ENCODE peak calls at places on chromosomes 16 and 17, in seven cellular contexts. S is fibroblast of lung, R is heart right ventricle, K is A549, O is astrocyte, A is left ventricle myocardium inferior, V is heart left ventricle. B is an unnamed sample.

GRCh38 chr16:77246160-77246559 is 47.0 kb downstream of the SYCE1L start:
- DNase-seq in S (no peak), R (no peak), K (no peak), O (no peak), A (no peak), V (no peak), B (no peak)

GRCh38 chr17:7136266-7136877 is 21.8 kb upstream of the ASGR2 start:
- DNase-seq in S (peak; percentile 76), R (peak; percentile 69), K (peak; percentile 72), O (peak; percentile 47), A (peak; percentile 69), V (peak; percentile 89), B (peak; percentile 93)

GRCh38 chr17:48618366-48618896 is 3.3 kb upstream of the HOXB8 start:
- DNase-seq in S (peak; percentile 85), R (peak; percentile 81), K (peak; percentile 97), O (peak; percentile 38), A (peak; percentile 84), V (peak; percentile 91), B (peak; percentile 96)

GRCh38 chr16:83762141-83763024 is 45.4 kb upstream of the HSBP1 start:
- DNase-seq in S (no peak), R (no peak), K (no peak), O (no peak), A (no peak), V (no peak), B (no peak)

GRCh38 chr17:8015957-8016631 is 13.7 kb downstream of the GUCY2D start:
- DNase-seq in S (no peak), R (no peak), K (no peak), O (no peak), A (no peak), V (peak; percentile 64), B (peak; percentile 81)

GRCh38 chr16:87527055-87527724 is 34.4 kb upstream of the ZCCHC14 start:
- DNase-seq in S (no peak), R (no peak), K (no peak), O (no peak), A (no peak), V (no peak), B (no peak)

GRCh38 chr16:4529085-4530060 is 9.2 kb downstream of the CDIP1 start:
- DNase-seq in S (peak; percentile 36), R (no peak), K (no peak), O (peak; percentile 83), A (no peak), V (no peak), B (no peak)

GRCh38 chr17:76280650-76281049 is 15.5 kb downstream of the UBALD2 start:
- DNase-seq in S (no peak), R (no peak), K (no peak), O (no peak), A (no peak), V (no peak), B (no peak)

GRCh38 chr16:57540387-57540786 is 2.1 kb upstream of the ADGRG5 start:
- DNase-seq in S (no peak), R (peak; percentile 1), K (no peak), O (no peak), A (no peak), V (no peak), B (peak; percentile 59)

GRCh38 chr16:728131-728889 is 1.4 kb downstream of the HAGHL start:
- DNase-seq in S (peak; percentile 76), R (no peak), K (peak; percentile 63), O (peak; percentile 63), A (peak; percentile 65), V (peak; percentile 82), B (peak; percentile 92)

GRCh38 chr16:23397464-23397863 is 55.5 kb downstream of the COG7 start:
- DNase-seq in S (no peak), R (no peak), K (no peak), O (no peak), A (no peak), V (no peak), B (no peak)

GRCh38 chr17:63274156-63274555 is 171.9 kb downstream of the CYB561 start:
- DNase-seq in S (peak; percentile 96), R (peak; percentile 40), K (no peak), O (peak; percentile 82), A (peak; percentile 42), V (no peak), B (no peak)

GRCh38 chr17:18179221-18179620 is 4.4 kb upstream of the ALKBH5 start:
- DNase-seq in S (no peak), R (no peak), K (no peak), O (no peak), A (no peak), V (no peak), B (no peak)

GRCh38 chr16:28999577-28999976 is 14.7 kb downstream of the LAT start:
- DNase-seq in S (no peak), R (no peak), K (no peak), O (no peak), A (no peak), V (no peak), B (no peak)

GRCh38 chr17:35731239-35731931 is at the start of gene RASL10B:
- DNase-seq in S (peak; percentile 39), R (peak; percentile 48), K (no peak), O (no peak), A (peak; percentile 60), V (peak; percentile 75), B (no peak)

GRCh38 chr17:41211845-41212466 is 14.5 kb upstream of the KRTAP9-2 start:
- DNase-seq in S (no peak), R (no peak), K (peak; percentile 55), O (peak; percentile 35), A (no peak), V (no peak), B (no peak)

GRCh38 chr17:62676231-62676943 is 48.9 kb downstream of the MRC2 start:
- DNase-seq in S (no peak), R (no peak), K (no peak), O (no peak), A (no peak), V (peak; percentile 42), B (no peak)

GRCh38 chr17:82950525-82951102 is 110.8 kb upstream of the ZNF750 start:
- DNase-seq in S (no peak), R (no peak), K (no peak), O (no peak), A (peak; percentile 1), V (peak; percentile 22), B (no peak)

GRCh38 chr17:75565618-75566017 is 22.0 kb upstream of the MYO15B start:
- DNase-seq in S (no peak), R (no peak), K (no peak), O (no peak), A (no peak), V (no peak), B (no peak)

GRCh38 chr16:17368511-17368910 is 102.2 kb downstream of the XYLT1 start:
- DNase-seq in S (no peak), R (no peak), K (no peak), O (no peak), A (no peak), V (no peak), B (no peak)

GRCh38 chr16:680625-680945 is 375 bp downstream of the STUB1 start:
- DNase-seq in S (no peak), R (no peak), K (no peak), O (no peak), A (no peak), V (no peak), B (no peak)

GRCh38 chr17:58308173-58308984 is 20.2 kb downstream of the TSPOAP1 start:
- DNase-seq in S (no peak), R (no peak), K (peak; percentile 46), O (no peak), A (no peak), V (no peak), B (peak; percentile 77)

GRCh38 chr16:85614338-85615013 is 1.4 kb downstream of the GSE1 start:
- DNase-seq in S (no peak), R (no peak), K (peak; percentile 21), O (no peak), A (no peak), V (no peak), B (peak; percentile 84)

GRCh38 chr17:67532326-67532871 is 155.3 kb downstream of the PITPNC1 start:
- DNase-seq in S (peak; percentile 40), R (no peak), K (no peak), O (no peak), A (peak; percentile 24), V (no peak), B (no peak)

GRCh38 chr17:57634713-57635465 is 110.2 kb downstream of the CCDC182 start:
- DNase-seq in S (peak; percentile 39), R (no peak), K (no peak), O (peak; percentile 68), A (no peak), V (no peak), B (peak; percentile 7)

GRCh38 chr16:28288117-28288516 is 4.2 kb upstream of the SBK1 start:
- DNase-seq in S (no peak), R (no peak), K (no peak), O (no peak), A (no peak), V (no peak), B (no peak)

GRCh38 chr16:35639233-35640205 is 2180.1 kb downstream of the TP53TG3F start:
- DNase-seq in S (no peak), R (no peak), K (no peak), O (no peak), A (no peak), V (no peak), B (no peak)

GRCh38 chr16:35636831-35637230 is 2177.4 kb downstream of the TP53TG3F start:
- DNase-seq in S (no peak), R (no peak), K (no peak), O (no peak), A (no peak), V (no peak), B (no peak)

GRCh38 chr16:35637683-35638082 is 2178.3 kb downstream of the TP53TG3F start:
- DNase-seq in S (no peak), R (no peak), K (no peak), O (no peak), A (no peak), V (no peak), B (no peak)

GRCh38 chr16:35642322-35642835 is 2183.0 kb downstream of the TP53TG3F start:
- DNase-seq in S (no peak), R (no peak), K (no peak), O (no peak), A (no peak), V (peak; percentile 25), B (no peak)
- H3K9me3 ChIP-seq in S (no peaks in the 10 kb centered on the region), R (no peaks in the 10 kb centered on the region), K (no peaks in the 10 kb centered on the region), O (peaks cover 21% of the 10 kb centered on the region), A (no peaks in the 10 kb centered on the region), V (no peaks in the 10 kb centered on the region), B (peaks cover 97% of the 10 kb centered on the region)

GRCh38 chr16:11757671-11758545 is 15.3 kb upstream of the TXNDC11 start:
- DNase-seq in S (peak; percentile 71), R (no peak), K (peak; percentile 19), O (peak; percentile 81), A (no peak), V (no peak), B (no peak)
- TF ChIP-seq CTCF in S (no peak), R (no peak), K (no peak), O (no peak), A (no peak), V (no peak), B (no peak)

GRCh38 chr17:56604691-56605090 is 11.2 kb downstream of the NOG start:
- DNase-seq in S (no peak), R (no peak), K (no peak), O (no peak), A (no peak), V (no peak), B (no peak)
- H3K4me1 ChIP-seq in S (no peaks in the 10 kb centered on the region), R (no peaks in the 10 kb centered on the region), K (no peaks in the 10 kb centered on the region), O (no peaks in the 10 kb centered on the region), A (no peaks in the 10 kb centered on the region), V (no peaks in the 10 kb centered on the region), B (no peaks in the 10 kb centered on the region)

GRCh38 chr16:35602116-35602515 is 2142.7 kb downstream of the TP53TG3F start:
- DNase-seq in S (no peak), R (no peak), K (no peak), O (no peak), A (no peak), V (no peak), B (no peak)

GRCh38 chr16:35605921-35606320 is 2146.5 kb downstream of the TP53TG3F start:
- DNase-seq in S (no peak), R (no peak), K (no peak), O (no peak), A (no peak), V (no peak), B (no peak)
- H3K9me3 ChIP-seq in S (no peaks in the 10 kb centered on the region), R (no peaks in the 10 kb centered on the region), K (no peaks in the 10 kb centered on the region), O (no peaks in the 10 kb centered on the region), A (no peaks in the 10 kb centered on the region), V (no peaks in the 10 kb centered on the region), B (peaks cover 35% of the 10 kb centered on the region)